ENCODE peak calls at places on chromosomes 13 and 19, in seven cellular contexts. N, C, Z, T, D, X and M are unnamed samples.

GRCh38 chr19:49592486-49593232 is 1.7 kb downstream of the PRR12 start:
- DNase-seq in D (no peak), T (no peak), X (no peak), C (no peak), N (no peak), Z (no peak), M (no peak)

GRCh38 chr19:43519436-43520088 is 7.4 kb downstream of the ETHE1 start:
- DNase-seq in N (peak), C (peak), T (no peak), D (peak), Z (peak), X (peak), M (no peak)

GRCh38 chr13:21234537-21234936 is 58.1 kb downstream of the MRPL57 start:
- DNase-seq in N (peak), Z (no peak), X (no peak), T (no peak), D (no peak), C (no peak), M (no peak)

GRCh38 chr19:4124638-4125037 is 716 bp upstream of the MAP2K2 start:
- DNase-seq in D (no peak), T (no peak), N (no peak), X (no peak), C (no peak), Z (no peak), M (no peak)

GRCh38 chr13:99501952-99502310 is 659 bp downstream of the TM9SF2 start:
- DNase-seq in T (no peak), D (no peak), Z (no peak), X (peak), N (no peak), C (no peak), M (no peak)

GRCh38 chr19:12647490-12648071 is 19.0 kb downstream of the MAN2B1 start:
- DNase-seq in T (no peak), X (no peak), Z (no peak), N (no peak), C (no peak), D (no peak), M (no peak)

GRCh38 chr19:41521860-41522555 is 54.0 kb upstream of the CEACAM21 start:
- DNase-seq in N (peak), X (no peak), D (peak), C (peak), T (no peak), Z (peak), M (no peak)

GRCh38 chr13:49214917-49215376 is 5.2 kb upstream of the MLNR start:
- DNase-seq in X (peak), Z (peak), T (peak), N (peak), C (peak), D (no peak), M (peak)

GRCh38 chr19:50476224-50476942 is at the start of the genes EMC10 and GARIN5A:
- DNase-seq in N (peak), D (peak), T (peak), C (peak), Z (peak), X (peak), M (peak)

GRCh38 chr19:42216653-42217521 is 590 bp downstream of the DEDD2 start:
- DNase-seq in C (no peak), N (peak), X (peak), T (peak), Z (no peak), D (no peak), M (no peak)

GRCh38 chr19:48873476-48874308 is 1.5 kb downstream of the PPP1R15A start:
- DNase-seq in N (no peak), D (no peak), Z (no peak), T (no peak), C (no peak), X (no peak), M (no peak)

GRCh38 chr13:112638157-112638750 is 50.3 kb upstream of the TUBGCP3 start:
- DNase-seq in N (peak), D (no peak), T (no peak), Z (no peak), X (no peak), C (no peak), M (no peak)

GRCh38 chr13:34901577-34901976 is 40.5 kb upstream of the NBEA start:
- DNase-seq in T (no peak), D (no peak), C (no peak), X (no peak), N (no peak), Z (no peak), M (no peak)

GRCh38 chr19:33064778-33065550 is at the start of gene RHPN2:
- DNase-seq in D (peak), N (peak), X (peak), T (peak), C (no peak), Z (peak), M (peak)

GRCh38 chr19:23283925-23284324 is 33.7 kb upstream of the ZNF724 start:
- DNase-seq in C (peak), T (peak), D (peak), Z (peak), X (peak), N (peak), M (no peak)